ENCODE peak calls at places on chromosomes 5 and 9, in four cellular contexts. One of them, this sample, is unnamed. For H3K4me1, the result is how much of the 10 kb centered on the place peaks cover.

GRCh38 chr5:56345352-56345751 is 112.2 kb upstream of the ANKRD55 start:
- DNase-seq in upper lobe of right lung: no peak
- DNase-seq in cardiac muscle cell: no peak
- DNase-seq in mammary epithelial cell: no peak
- DNase-seq in this sample: no peak

GRCh38 chr9:129568560-129569505 is 52.1 kb downstream of the C9orf50 start:
- DNase-seq in upper lobe of right lung: peak
- DNase-seq in cardiac muscle cell: peak
- DNase-seq in mammary epithelial cell: no peak
- DNase-seq in this sample: no peak

GRCh38 chr5:133400120-133400519 is 212.2 kb downstream of the FSTL4 start:
- DNase-seq in upper lobe of right lung: no peak
- DNase-seq in cardiac muscle cell: no peak
- DNase-seq in mammary epithelial cell: no peak
- DNase-seq in this sample: no peak

GRCh38 chr5:880816-881550 is 11.6 kb downstream of the BRD9 start:
- DNase-seq in upper lobe of right lung: no peak
- DNase-seq in cardiac muscle cell: no peak
- DNase-seq in mammary epithelial cell: no peak
- DNase-seq in this sample: no peak

GRCh38 chr5:133730346-133730745 is 118.0 kb upstream of the FSTL4 start:
- DNase-seq in upper lobe of right lung: no peak
- DNase-seq in cardiac muscle cell: no peak
- DNase-seq in mammary epithelial cell: no peak
- DNase-seq in this sample: no peak

GRCh38 chr5:166781729-166782128 is 1509.7 kb upstream of the WWC1 start:
- DNase-seq in upper lobe of right lung: no peak
- DNase-seq in cardiac muscle cell: peak
- DNase-seq in mammary epithelial cell: no peak
- DNase-seq in this sample: no peak

GRCh38 chr9:132192728-132193127 is 30.9 kb downstream of the NTNG2 start:
- DNase-seq in upper lobe of right lung: no peak
- DNase-seq in cardiac muscle cell: no peak
- DNase-seq in mammary epithelial cell: no peak
- DNase-seq in this sample: no peak

GRCh38 chr9:132235894-132236661 is 74.2 kb downstream of the NTNG2 start:
- DNase-seq in upper lobe of right lung: peak
- DNase-seq in cardiac muscle cell: peak
- DNase-seq in mammary epithelial cell: peak
- DNase-seq in this sample: peak

GRCh38 chr5:21244982-21245381 is 1257.0 kb upstream of the CDH18 start:
- DNase-seq in upper lobe of right lung: no peak
- DNase-seq in cardiac muscle cell: no peak
- DNase-seq in mammary epithelial cell: no peak
- DNase-seq in this sample: no peak

GRCh38 chr5:65862384-65862783 is 64.0 kb upstream of the ERBIN start:
- DNase-seq in upper lobe of right lung: no peak
- DNase-seq in cardiac muscle cell: no peak
- DNase-seq in mammary epithelial cell: no peak
- DNase-seq in this sample: no peak

GRCh38 chr5:52893863-52894262 is 95.3 kb upstream of the ITGA2 start:
- DNase-seq in upper lobe of right lung: no peak
- DNase-seq in cardiac muscle cell: no peak
- DNase-seq in mammary epithelial cell: no peak
- DNase-seq in this sample: no peak

GRCh38 chr9:34334337-34334824 is 5.0 kb downstream of the NUDT2 start:
- DNase-seq in upper lobe of right lung: no peak
- DNase-seq in cardiac muscle cell: peak
- DNase-seq in mammary epithelial cell: no peak
- DNase-seq in this sample: no peak

GRCh38 chr9:92749071-92749933 is 15.3 kb downstream of the BICD2 start:
- DNase-seq in upper lobe of right lung: no peak
- DNase-seq in cardiac muscle cell: no peak
- DNase-seq in mammary epithelial cell: no peak
- DNase-seq in this sample: no peak

GRCh38 chr5:88688981-88689661 is 193.9 kb downstream of the MEF2C start:
- DNase-seq in upper lobe of right lung: no peak
- DNase-seq in cardiac muscle cell: no peak
- DNase-seq in mammary epithelial cell: no peak
- DNase-seq in this sample: no peak

GRCh38 chr5:121182788-121183490 is 668.7 kb upstream of the FTMT start:
- DNase-seq in upper lobe of right lung: no peak
- DNase-seq in cardiac muscle cell: peak
- DNase-seq in mammary epithelial cell: peak
- DNase-seq in this sample: no peak

GRCh38 chr9:38652044-38652443 is 31.6 kb upstream of the ANKRD18A start:
- DNase-seq in upper lobe of right lung: no peak
- DNase-seq in cardiac muscle cell: no peak
- DNase-seq in mammary epithelial cell: no peak
- DNase-seq in this sample: no peak

GRCh38 chr9:4640027-4640426 is 22.1 kb upstream of the PLPP6 start:
- DNase-seq in upper lobe of right lung: no peak
- DNase-seq in cardiac muscle cell: peak
- DNase-seq in mammary epithelial cell: no peak
- DNase-seq in this sample: peak

DNA sequence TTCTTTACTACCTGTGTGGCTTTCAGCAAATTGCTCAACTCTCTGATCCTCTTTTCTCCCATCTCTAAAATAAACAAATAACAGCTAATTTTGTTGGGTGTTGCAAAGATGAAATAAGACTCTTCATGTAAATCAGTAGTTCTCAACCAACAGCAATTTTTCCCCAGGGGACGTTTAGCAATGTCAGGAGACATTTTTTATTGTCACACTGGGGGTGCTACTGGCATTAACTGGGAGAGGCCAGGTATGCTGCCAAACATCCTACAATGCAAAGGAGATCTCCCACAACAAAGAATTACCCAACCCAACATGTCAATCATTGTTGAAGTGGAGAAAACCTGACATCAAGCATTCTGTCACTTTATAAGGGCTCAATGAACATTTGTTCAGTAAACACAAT is 19.7 kb downstream of the ADRA1B start:
- DNase-seq in upper lobe of right lung: no peak
- DNase-seq in cardiac muscle cell: no peak
- DNase-seq in mammary epithelial cell: no peak
- DNase-seq in this sample: no peak
- H3K4me3 ChIP-seq in upper lobe of right lung: no peak
- H3K4me3 ChIP-seq in cardiac muscle cell: no peak
- H3K4me3 ChIP-seq in mammary epithelial cell: no peak
- H3K4me3 ChIP-seq in this sample: no peak

GRCh38 chr5:150519560-150519945 is 11.6 kb downstream of the NDST1 start:
- DNase-seq in upper lobe of right lung: no peak
- DNase-seq in cardiac muscle cell: no peak
- DNase-seq in mammary epithelial cell: no peak
- DNase-seq in this sample: no peak

GRCh38 chr5:150520747-150521521 is 13.0 kb downstream of the NDST1 start:
- DNase-seq in upper lobe of right lung: no peak
- DNase-seq in cardiac muscle cell: no peak
- DNase-seq in mammary epithelial cell: no peak
- DNase-seq in this sample: no peak

GRCh38 chr5:150521939-150522503 is 14.1 kb downstream of the NDST1 start:
- DNase-seq in upper lobe of right lung: no peak
- DNase-seq in cardiac muscle cell: no peak
- DNase-seq in mammary epithelial cell: no peak
- DNase-seq in this sample: no peak

GRCh38 chr5:150521522-150521817 is 13.5 kb downstream of the NDST1 start:
- DNase-seq in upper lobe of right lung: no peak
- DNase-seq in cardiac muscle cell: no peak
- DNase-seq in mammary epithelial cell: no peak
- DNase-seq in this sample: no peak

GRCh38 chr5:150519978-150520377 is 12.0 kb downstream of the NDST1 start:
- DNase-seq in upper lobe of right lung: no peak
- DNase-seq in cardiac muscle cell: no peak
- DNase-seq in mammary epithelial cell: no peak
- DNase-seq in this sample: no peak
- H3K27ac ChIP-seq in upper lobe of right lung: no peak
- H3K27ac ChIP-seq in cardiac muscle cell: peak
- H3K27ac ChIP-seq in mammary epithelial cell: no peak
- H3K27ac ChIP-seq in this sample: no peak

GRCh38 chr5:60546157-60546556 is 153.8 kb downstream of the DEPDC1B start:
- DNase-seq in upper lobe of right lung: no peak
- DNase-seq in cardiac muscle cell: no peak
- DNase-seq in mammary epithelial cell: no peak
- DNase-seq in this sample: no peak

GRCh38 chr5:60540855-60541805 is 158.8 kb downstream of the DEPDC1B start:
- DNase-seq in upper lobe of right lung: no peak
- DNase-seq in cardiac muscle cell: peak
- DNase-seq in mammary epithelial cell: no peak
- DNase-seq in this sample: no peak

GRCh38 chr5:60541980-60542379 is 158.0 kb downstream of the DEPDC1B start:
- DNase-seq in upper lobe of right lung: no peak
- DNase-seq in cardiac muscle cell: peak
- DNase-seq in mammary epithelial cell: peak
- DNase-seq in this sample: no peak

GRCh38 chr5:60545526-60545925 is 154.4 kb downstream of the DEPDC1B start:
- DNase-seq in upper lobe of right lung: no peak
- DNase-seq in cardiac muscle cell: no peak
- DNase-seq in mammary epithelial cell: no peak
- DNase-seq in this sample: no peak

GRCh38 chr5:60544162-60544561 is 155.8 kb downstream of the DEPDC1B start:
- DNase-seq in upper lobe of right lung: no peak
- DNase-seq in cardiac muscle cell: no peak
- DNase-seq in mammary epithelial cell: no peak
- DNase-seq in this sample: no peak
- H3K4me1 ChIP-seq in upper lobe of right lung: under half
- H3K4me1 ChIP-seq in cardiac muscle cell: under half
- H3K4me1 ChIP-seq in mammary epithelial cell: under half
- H3K4me1 ChIP-seq in this sample: under half

GRCh38 chr5:150649108-150649827 is 8.8 kb downstream of the SYNPO start:
- DNase-seq in upper lobe of right lung: no peak
- DNase-seq in cardiac muscle cell: no peak
- DNase-seq in mammary epithelial cell: no peak
- DNase-seq in this sample: no peak

GRCh38 chr5:150645070-150645700 is 4.7 kb downstream of the SYNPO start:
- DNase-seq in upper lobe of right lung: no peak
- DNase-seq in cardiac muscle cell: peak
- DNase-seq in mammary epithelial cell: peak
- DNase-seq in this sample: no peak

GRCh38 chr5:150649828-150650712 is 9.6 kb downstream of the SYNPO start:
- DNase-seq in upper lobe of right lung: no peak
- DNase-seq in cardiac muscle cell: no peak
- DNase-seq in mammary epithelial cell: no peak
- DNase-seq in this sample: no peak

GRCh38 chr5:150648294-150649107 is 8.0 kb downstream of the SYNPO start:
- DNase-seq in upper lobe of right lung: no peak
- DNase-seq in cardiac muscle cell: no peak
- DNase-seq in mammary epithelial cell: no peak
- DNase-seq in this sample: no peak

GRCh38 chr5:150647275-150648251 is 7.1 kb downstream of the SYNPO start:
- DNase-seq in upper lobe of right lung: peak
- DNase-seq in cardiac muscle cell: peak
- DNase-seq in mammary epithelial cell: no peak
- DNase-seq in this sample: no peak
- H3K4me3 ChIP-seq in upper lobe of right lung: no peak
- H3K4me3 ChIP-seq in cardiac muscle cell: no peak
- H3K4me3 ChIP-seq in mammary epithelial cell: no peak
- H3K4me3 ChIP-seq in this sample: no peak

GRCh38 chr9:73054091-73054490 is 97.6 kb upstream of the ANXA1 start:
- DNase-seq in upper lobe of right lung: no peak
- DNase-seq in cardiac muscle cell: no peak
- DNase-seq in mammary epithelial cell: no peak
- DNase-seq in this sample: no peak
- H3K27ac ChIP-seq in upper lobe of right lung: no peak
- H3K27ac ChIP-seq in cardiac muscle cell: no peak
- H3K27ac ChIP-seq in mammary epithelial cell: no peak
- H3K27ac ChIP-seq in this sample: no peak